ENCODE peak calls at places on chromosomes 12 and 14, in six cellular contexts. R, A, K, H, J and Y are unnamed samples.

GRCh38 chr12:69350002-69350626 is 1.9 kb downstream of the LYZ start:
- DNase-seq in R (no peak), K (no peak), J (no peak), H (no peak), A (no peak), Y (no peak)

GRCh38 chr12:19223018-19223417 is 93.5 kb downstream of the PLEKHA5 start:
- DNase-seq in R (no peak), H (no peak), J (no peak), A (peak), K (no peak), Y (no peak)

GRCh38 chr12:59405992-59406391 is 189.8 kb upstream of the SLC16A7 start:
- DNase-seq in H (no peak), J (no peak), R (no peak), A (no peak), K (no peak), Y (no peak)

GRCh38 chr12:89861086-89861485 is 152.4 kb upstream of the ATP2B1 start:
- DNase-seq in R (no peak), H (no peak), J (no peak), K (no peak), A (no peak), Y (no peak)

GRCh38 chr12:21527451-21528180 is 1.5 kb downstream of the SPX start:
- DNase-seq in H (peak), K (peak), R (no peak), A (peak), J (peak), Y (peak)

GRCh38 chr12:25089738-25090137 is 105.2 kb downstream of the DNAI7 start:
- DNase-seq in A (peak), R (no peak), K (no peak), H (no peak), J (no peak), Y (no peak)

GRCh38 chr12:46153267-46153872 is 115.5 kb downstream of the SLC38A1 start:
- DNase-seq in J (peak), H (no peak), R (no peak), A (no peak), K (no peak), Y (no peak)

GRCh38 chr12:98464155-98464554 is 51.2 kb upstream of the TMPO start:
- DNase-seq in H (no peak), J (no peak), K (no peak), R (no peak), A (no peak), Y (no peak)

GRCh38 chr12:119363490-119363889 is 29.0 kb downstream of the CCDC60 start:
- DNase-seq in R (no peak), A (no peak), H (no peak), J (no peak), K (no peak), Y (no peak)

GRCh38 chr12:46154221-46154975 is 114.4 kb downstream of the SLC38A1 start:
- DNase-seq in R (no peak), A (no peak), J (peak), H (no peak), K (no peak), Y (no peak)

GRCh38 chr12:64058541-64059321 is 163.4 kb downstream of the KICS2 start:
- DNase-seq in A (no peak), R (no peak), K (no peak), H (no peak), J (no peak), Y (no peak)

GRCh38 chr12:47790676-47791350 is 17.8 kb downstream of the SLC48A1 start:
- DNase-seq in J (no peak), R (no peak), K (no peak), H (no peak), A (no peak), Y (no peak)

GRCh38 chr12:109461049-109461845 is 15.9 kb downstream of the KCTD10 start:
- DNase-seq in J (peak), K (peak), H (no peak), A (no peak), R (no peak), Y (no peak)

GRCh38 chr12:25041006-25041741 is 92.3 kb upstream of the BCAT1 start:
- DNase-seq in J (no peak), R (no peak), H (no peak), A (no peak), K (no peak), Y (no peak)

GRCh38 chr14:23441076-23441475 is 5.6 kb upstream of the MYH7 start:
- DNase-seq in J (no peak), A (peak), R (no peak), K (no peak), H (no peak), Y (no peak)

GRCh38 chr14:73729556-73730265 is 15.5 kb upstream of the PNMA1 start:
- DNase-seq in J (no peak), R (peak), K (no peak), H (no peak), A (no peak), Y (no peak)

GRCh38 chr14:73727181-73727580 is 13.0 kb upstream of the PNMA1 start:
- DNase-seq in J (no peak), R (no peak), K (no peak), A (no peak), H (no peak), Y (no peak)

GRCh38 chr14:73728106-73729014 is 14.2 kb upstream of the PNMA1 start:
- DNase-seq in K (peak), R (peak), H (peak), J (peak), A (peak), Y (no peak)

GRCh38 chr14:73731111-73731510 is 16.9 kb upstream of the PNMA1 start:
- DNase-seq in K (no peak), R (no peak), A (peak), J (no peak), H (no peak), Y (no peak)

DNA sequence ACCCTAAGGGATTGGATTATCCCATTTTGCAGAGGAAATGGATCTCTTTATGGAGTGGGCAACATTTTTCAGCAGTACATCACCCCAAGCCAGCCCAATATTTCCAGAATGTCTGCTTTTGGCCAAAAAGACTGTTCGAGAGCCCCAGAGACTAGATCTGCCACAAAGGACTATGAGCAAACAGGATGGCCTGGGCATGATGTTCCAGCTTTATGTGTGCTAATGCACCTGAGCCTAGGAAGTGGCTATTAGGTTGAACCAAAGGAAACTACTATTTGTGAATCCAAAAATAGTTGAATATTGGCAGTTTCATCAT is 14.8 kb upstream of the PNMA1 start:
- DNase-seq in K (no peak), H (no peak), A (no peak), J (no peak), R (no peak), Y (no peak)
- TF ChIP-seq CTCF in K (no peak), H (no peak), A (no peak), J (no peak), R (no peak), Y (no peak)

GRCh38 chr14:87066221-87066817 is 926.7 kb downstream of the GALC start:
- DNase-seq in A (no peak), R (no peak), K (no peak), H (no peak), J (peak), Y (no peak)
- TF ChIP-seq CTCF in A (peak), R (no peak), K (no peak), H (no peak), J (peak), Y (peak)

DNA sequence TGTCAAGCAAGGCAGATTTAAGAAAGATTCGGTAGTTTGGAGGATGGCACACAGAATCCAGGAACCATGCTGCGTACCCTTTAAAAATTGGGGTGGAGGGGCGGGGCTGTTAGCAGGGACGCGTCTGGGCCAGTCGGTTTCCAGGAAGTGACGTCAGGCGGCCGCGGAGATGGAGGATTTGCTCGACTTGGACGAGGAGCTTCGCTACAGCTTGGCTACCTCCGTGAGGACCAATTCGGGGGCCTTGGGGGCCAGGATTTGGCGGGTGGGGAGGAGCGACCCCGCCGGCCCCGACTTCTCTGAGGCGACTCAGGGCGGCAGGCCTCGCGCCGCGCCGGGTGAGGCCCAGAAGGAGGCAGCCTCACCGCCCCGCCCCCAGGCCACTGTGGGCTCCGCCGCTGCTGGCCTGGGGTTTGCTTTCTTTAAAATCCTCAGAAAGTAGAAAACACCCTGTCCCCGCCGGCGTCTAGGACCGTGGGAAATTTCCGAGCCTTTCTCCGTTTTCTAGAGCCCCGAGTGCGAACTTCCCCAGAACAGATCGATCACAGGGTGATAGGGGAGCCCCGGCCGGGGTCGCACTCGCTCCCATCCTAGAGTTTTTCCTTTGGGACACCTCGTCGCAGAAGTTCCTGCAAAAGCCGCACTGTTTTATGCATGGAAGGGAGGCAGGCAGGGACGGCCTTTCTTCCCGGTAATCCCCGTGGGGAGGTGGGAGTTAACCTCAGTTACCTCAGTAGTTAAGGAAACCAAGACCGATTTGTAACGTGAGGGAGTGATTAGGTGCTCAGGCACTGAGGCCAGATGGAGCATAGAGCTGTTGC is at the start of gene IFT43:
- DNase-seq in K (peak), R (peak), H (peak), A (peak), J (peak), Y (peak)
- TF ChIP-seq CTCF in K (no peak), R (no peak), H (no peak), A (no peak), J (no peak), Y (no peak)

DNA sequence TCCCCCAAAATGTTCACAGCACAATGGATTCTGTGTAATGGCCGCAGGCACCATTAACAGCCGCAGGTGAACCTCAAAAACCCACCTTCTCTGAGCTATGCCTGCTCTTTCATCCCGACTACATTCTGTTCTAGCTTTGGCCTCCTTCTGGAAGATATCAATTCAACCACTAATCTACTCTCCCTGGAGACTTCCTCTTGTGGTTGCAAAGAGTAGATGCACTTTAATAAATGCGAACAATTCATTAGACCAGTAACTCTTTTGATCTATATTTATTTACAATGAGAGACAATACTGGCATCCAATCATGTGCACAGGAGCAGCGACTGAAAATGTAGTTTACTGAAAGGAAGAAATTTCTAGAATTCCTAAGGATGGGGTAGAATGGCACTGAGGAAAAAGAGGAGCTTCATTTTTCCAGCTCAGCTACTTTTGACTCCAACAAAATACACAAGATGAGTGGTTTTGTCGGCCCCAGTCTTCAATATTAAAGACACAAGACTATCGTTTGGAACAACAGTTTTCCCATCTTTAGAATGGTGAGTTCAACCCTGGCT is 5.3 kb downstream of the GRIN2B start:
- DNase-seq in H (no peak), R (no peak), J (no peak), K (no peak), A (no peak), Y (no peak)
- TF ChIP-seq CTCF in H (no peak), R (no peak), J (no peak), K (no peak), A (no peak), Y (no peak)

DNA sequence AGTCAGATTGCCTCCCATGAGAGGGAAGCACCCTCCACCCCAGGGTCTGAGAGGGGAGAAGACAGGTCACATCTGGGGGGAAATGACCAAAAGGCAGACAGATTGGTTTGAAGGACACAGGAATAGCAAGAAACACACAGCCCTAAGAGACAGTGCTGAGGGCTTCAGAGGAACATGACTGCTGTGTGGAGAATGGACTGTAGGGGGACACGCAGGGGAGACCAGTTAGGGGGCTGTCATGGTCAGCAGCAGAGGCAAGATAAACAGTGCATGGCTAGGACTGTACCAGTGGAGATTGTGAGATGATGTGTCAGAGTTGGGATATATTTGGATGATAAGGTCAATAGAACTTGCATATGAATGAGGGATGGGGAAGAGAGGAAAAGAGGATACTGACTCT is 19.7 kb downstream of the SMUG1 start:
- DNase-seq in H (no peak), R (no peak), J (no peak), A (no peak), K (no peak), Y (no peak)
- TF ChIP-seq CTCF in H (no peak), R (no peak), J (peak), A (no peak), K (no peak), Y (no peak)

GRCh38 chr12:93242154-93242958 is 135.4 kb upstream of the NUDT4 start:
- DNase-seq in K (no peak), H (no peak), J (no peak), R (no peak), A (no peak), Y (no peak)

GRCh38 chr12:93243382-93243688 is 134.4 kb upstream of the NUDT4 start:
- DNase-seq in K (no peak), J (no peak), H (no peak), A (no peak), R (no peak), Y (no peak)

GRCh38 chr12:93243689-93244513 is 133.8 kb upstream of the NUDT4 start:
- DNase-seq in K (peak), H (no peak), A (no peak), J (peak), R (no peak), Y (no peak)

GRCh38 chr12:93245543-93245942 is 132.2 kb upstream of the NUDT4 start:
- DNase-seq in H (no peak), K (no peak), J (no peak), R (no peak), A (no peak), Y (no peak)

DNA sequence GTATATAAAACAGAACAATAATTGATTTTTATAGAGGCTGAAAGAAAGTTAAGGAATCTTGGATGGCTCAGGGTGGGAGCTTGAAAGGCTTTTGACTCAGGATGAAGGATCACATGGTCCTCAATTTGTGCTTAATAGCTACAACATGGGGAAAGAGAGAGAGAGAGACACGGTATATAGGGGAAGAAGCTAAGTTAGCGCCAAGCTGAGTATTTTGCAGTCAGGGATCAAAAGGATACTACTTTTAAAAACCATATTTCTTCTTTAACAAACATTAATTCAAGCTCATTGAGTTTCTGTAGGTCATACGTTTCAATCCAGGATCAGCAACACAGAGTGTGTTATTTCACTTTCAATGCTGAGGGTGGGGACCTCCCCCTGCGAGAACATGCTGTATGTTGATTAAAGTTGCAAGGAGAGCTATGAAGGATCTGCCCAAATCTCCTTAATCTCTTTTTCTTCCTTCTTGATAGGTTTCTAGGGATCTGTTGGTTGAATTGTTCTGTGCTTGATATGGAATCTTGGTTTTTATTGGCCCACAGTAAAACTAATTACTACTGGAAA is 133.1 kb upstream of the NUDT4 start:
- DNase-seq in H (no peak), K (no peak), A (no peak), J (no peak), R (no peak), Y (no peak)
- TF ChIP-seq CTCF in H (no peak), K (no peak), A (no peak), J (no peak), R (no peak), Y (no peak)

DNA sequence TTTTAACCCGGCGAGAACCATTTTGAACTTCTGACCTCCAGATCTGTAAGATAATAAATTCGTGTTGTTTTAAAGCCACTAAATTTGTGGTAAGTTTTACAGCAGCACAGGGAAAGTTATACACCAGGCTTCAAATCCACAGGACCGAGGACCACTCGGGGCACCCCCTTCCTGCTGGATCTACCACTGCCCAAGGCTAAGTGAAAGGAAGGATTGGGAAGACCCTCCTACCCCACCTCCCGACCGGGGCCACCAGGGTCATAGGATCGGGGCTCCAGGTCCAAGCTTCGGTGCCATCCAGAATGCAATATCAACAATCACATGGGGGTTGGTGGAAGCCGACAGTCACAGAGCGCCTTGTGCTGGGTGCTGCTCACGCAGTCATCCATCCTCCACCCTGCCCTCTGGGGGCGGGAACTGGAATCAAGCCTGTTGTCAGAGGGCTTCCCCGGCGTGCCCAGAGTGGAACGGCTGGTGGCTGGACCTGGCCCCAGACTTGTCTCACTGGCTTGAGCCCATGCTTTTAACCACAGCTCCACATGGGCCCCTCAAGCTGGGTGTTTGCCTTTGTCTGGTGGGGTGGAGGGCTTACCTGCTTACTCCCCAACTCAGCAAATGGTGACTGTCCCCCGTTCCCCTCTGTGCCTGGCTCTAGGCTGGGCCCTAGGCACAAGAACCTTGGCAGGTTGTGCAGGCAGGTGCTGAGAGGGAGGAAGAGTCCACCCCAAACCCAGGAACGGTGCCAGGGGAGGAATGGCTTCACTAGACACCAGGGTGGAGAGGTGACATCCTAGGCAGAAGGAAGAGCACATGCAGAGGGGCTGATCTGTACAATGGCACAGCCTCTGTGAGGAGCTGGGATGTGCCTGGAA is 180.3 kb upstream of the RTL1 start:
- DNase-seq in R (peak), J (no peak), A (no peak), K (peak), H (peak), Y (peak)
- TF ChIP-seq CTCF in R (no peak), J (no peak), A (peak), K (no peak), H (no peak), Y (no peak)